ENCODE peak calls at places on chromosomes 3 and 15, in six cellular contexts. B is HCT116, S is K562, C is H1, O is GM12878, K is HepG2. X is an unnamed sample.

GRCh38 chr15:91318976-91319714 is 219.1 kb downstream of the SV2B start:
- DNase-seq in B (no peak), S (no peak), C (no peak), O (no peak), K (no peak), X (no peak)

GRCh38 chr3:80771085-80771484 is 990.4 kb downstream of the GBE1 start:
- DNase-seq in B (no peak), S (peak), C (no peak), O (peak), K (no peak), X (peak)

GRCh38 chr3:156547637-156548036 is 7.3 kb downstream of the SSR3 start:
- DNase-seq in B (no peak), S (no peak), C (no peak), O (no peak), K (no peak), X (no peak)

GRCh38 chr15:39242345-39242744 is 338.5 kb upstream of the THBS1 start:
- DNase-seq in B (no peak), S (no peak), C (no peak), O (no peak), K (no peak), X (no peak)

GRCh38 chr3:48194446-48195071 is 6.3 kb upstream of the CDC25A start:
- DNase-seq in B (peak), S (peak), C (peak), O (peak), K (peak), X (peak)

GRCh38 chr3:111585214-111585613 is 9.9 kb downstream of the ZBED2 start:
- DNase-seq in B (peak), S (no peak), C (no peak), O (no peak), K (peak), X (no peak)

GRCh38 chr15:69729167-69729748 is 276.6 kb downstream of the RPLP1 start:
- DNase-seq in B (peak), S (peak), C (no peak), O (no peak), K (no peak), X (peak)

GRCh38 chr3:57992430-57993213 is 15.6 kb upstream of the FLNB start:
- DNase-seq in B (no peak), S (no peak), C (no peak), O (no peak), K (peak), X (no peak)

GRCh38 chr15:31352911-31353811 is 26.5 kb downstream of the KLF13 start:
- DNase-seq in B (no peak), S (no peak), C (no peak), O (peak), K (no peak), X (peak)

GRCh38 chr15:74134387-74135027 is 4.1 kb downstream of the ISLR2 start:
- DNase-seq in B (no peak), S (no peak), C (no peak), O (no peak), K (no peak), X (no peak)

GRCh38 chr3:188497021-188497420 is 343.1 kb downstream of the LPP start:
- DNase-seq in B (no peak), S (no peak), C (no peak), O (no peak), K (no peak), X (no peak)

GRCh38 chr15:69304176-69304533 is 5.4 kb downstream of the PAQR5 start:
- DNase-seq in B (peak), S (no peak), C (no peak), O (no peak), K (peak), X (no peak)

GRCh38 chr3:143973352-143974021 is 1.9 kb downstream of the DIPK2A start:
- DNase-seq in B (no peak), S (peak), C (no peak), O (no peak), K (peak), X (no peak)

GRCh38 chr15:37206690-37207089 is 106.3 kb upstream of the MEIS2 start:
- DNase-seq in B (no peak), S (no peak), C (no peak), O (no peak), K (peak), X (no peak)

GRCh38 chr15:73800662-73801345 is 47.7 kb upstream of the INSYN1 start:
- DNase-seq in B (no peak), S (peak), C (no peak), O (no peak), K (no peak), X (no peak)

GRCh38 chr3:43363621-43364266 is 77.4 kb downstream of the SNRK start:
- DNase-seq in B (no peak), S (no peak), C (no peak), O (no peak), K (no peak), X (no peak)

GRCh38 chr3:146523536-146523935 is 20.9 kb downstream of the PLSCR1 start:
- DNase-seq in B (no peak), S (no peak), C (no peak), O (no peak), K (no peak), X (no peak)

GRCh38 chr3:61645148-61645547 is 83.8 kb downstream of the PTPRG start:
- DNase-seq in B (no peak), S (no peak), C (no peak), O (no peak), K (peak), X (no peak)

GRCh38 chr15:85759391-85759790 is 35.3 kb downstream of the KLHL25 start:
- DNase-seq in B (no peak), S (no peak), C (no peak), O (no peak), K (no peak), X (peak)

GRCh38 chr3:194687638-194688206 is 2.0 kb downstream of the FAM43A start:
- DNase-seq in B (no peak), S (no peak), C (peak), O (no peak), K (no peak), X (peak)
- TF ChIP-seq SIN3A in B (no peak), S (no peak), C (peak), O (no peak), K (no peak), X (no peak)

GRCh38 chr3:141441381-141442365 is 45.2 kb upstream of the RASA2 start:
- DNase-seq in B (no peak), S (peak), C (no peak), O (peak), K (peak), X (peak)
- TF ChIP-seq RAD21 in B (peak), S (peak), C (peak), O (peak), K (peak), X (peak)

GRCh38 chr3:150376001-150376848 is 31.9 kb upstream of the TSC22D2 start:
- DNase-seq in B (no peak), S (peak), C (no peak), O (no peak), K (peak), X (no peak)
- TF ChIP-seq YY1 in B (no peak), S (no peak), C (no peak), O (no peak), K (no peak), X (no peak)

DNA sequence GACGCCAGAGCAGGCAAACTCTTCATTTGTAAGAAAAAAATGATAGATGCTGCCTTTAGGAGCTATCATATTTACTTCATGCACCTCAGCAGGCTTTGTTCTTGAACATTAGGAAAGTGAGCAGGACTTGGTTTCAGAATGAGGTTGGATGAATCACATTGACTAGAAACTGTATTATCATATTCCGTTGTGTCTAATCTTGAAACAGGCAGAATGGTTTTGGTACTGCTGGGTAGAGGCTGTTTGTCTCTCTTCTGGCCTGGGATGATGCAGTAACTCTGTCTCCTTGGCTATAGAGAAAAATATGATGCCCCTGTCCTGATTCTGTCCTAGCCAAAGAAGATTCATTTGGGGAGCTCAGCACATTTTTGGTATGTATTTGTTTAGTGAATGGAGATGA is 344.2 kb upstream of the GRM7 start:
- DNase-seq in B (no peak), S (no peak), C (no peak), O (no peak), K (no peak), X (no peak)
- TF ChIP-seq SIN3A in B (no peak), S (no peak), C (no peak), O (no peak), K (no peak), X (no peak)

DNA sequence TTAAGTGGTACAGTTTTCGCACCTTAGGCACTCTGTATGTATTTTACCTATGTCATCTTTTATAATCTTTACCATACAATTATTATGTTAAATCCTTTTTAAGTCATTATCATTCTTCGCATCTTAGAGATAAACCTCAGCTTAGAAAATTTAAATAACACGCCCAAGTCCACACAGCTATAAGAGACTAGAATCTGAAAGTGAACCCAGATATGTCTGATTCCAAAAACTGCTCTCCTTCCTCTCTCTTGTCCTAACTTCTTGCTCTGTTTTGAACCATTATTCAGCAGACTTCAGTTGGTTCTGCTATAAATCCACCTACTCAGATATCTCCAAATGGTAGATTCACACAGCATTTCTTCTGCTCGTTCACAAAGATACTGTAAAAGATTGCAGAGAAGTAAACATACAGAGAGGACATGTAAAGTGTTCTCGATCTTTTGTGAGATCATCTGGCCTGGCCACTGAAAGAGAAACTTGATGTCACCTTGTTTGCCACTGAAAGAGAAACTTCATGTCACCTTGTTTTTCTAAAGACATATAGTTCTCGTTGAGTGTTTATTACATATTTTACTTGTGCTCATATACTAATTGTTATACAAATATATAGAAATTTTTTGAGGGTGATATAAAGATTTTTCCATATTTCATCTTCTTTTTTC is 533.2 kb downstream of the GRM7 start:
- DNase-seq in B (no peak), S (no peak), C (no peak), O (no peak), K (no peak), X (no peak)
- TF ChIP-seq RAD21 in B (no peak), S (no peak), C (no peak), O (no peak), K (no peak), X (no peak)

GRCh38 chr15:76903251-76903681 is 1.9 kb downstream of the SCAPER start:
- DNase-seq in B (peak), S (peak), C (no peak), O (peak), K (peak), X (peak)
- TF ChIP-seq YY1 in B (no peak), S (no peak), C (no peak), O (no peak), K (no peak), X (no peak)

GRCh38 chr3:123660900-123661299 is 76.0 kb upstream of the HACD2 start:
- DNase-seq in B (no peak), S (no peak), C (no peak), O (no peak), K (no peak), X (peak)
- TF ChIP-seq SIN3A in B (no peak), S (no peak), C (no peak), O (no peak), K (no peak), X (peak)

GRCh38 chr3:46959169-46959515 is 17.4 kb downstream of the CCDC12 start:
- DNase-seq in B (no peak), S (no peak), C (no peak), O (no peak), K (no peak), X (no peak)
- TF ChIP-seq RAD21 in B (no peak), S (no peak), C (no peak), O (no peak), K (no peak), X (no peak)

DNA sequence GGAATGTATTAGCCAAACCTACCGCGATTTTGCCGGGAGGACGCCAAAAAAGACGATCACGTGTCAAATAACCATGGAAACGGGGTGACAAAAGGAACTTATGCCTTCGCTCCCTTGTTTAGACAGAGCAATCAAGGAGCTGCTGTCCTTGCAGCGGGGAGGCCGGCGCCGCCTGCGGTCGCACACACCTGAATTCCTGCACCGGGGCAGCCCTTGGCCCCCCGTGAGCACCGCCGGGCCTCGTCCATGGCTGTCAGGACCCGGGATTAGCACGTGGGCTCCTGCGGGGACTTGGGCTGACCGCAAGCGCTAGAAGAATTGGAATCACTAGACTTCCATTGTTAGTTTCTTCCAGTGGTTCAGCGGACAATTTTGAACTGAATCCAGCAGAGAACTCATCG is 193.1 kb downstream of the SHQ1 start:
- DNase-seq in B (no peak), S (no peak), C (peak), O (no peak), K (no peak), X (no peak)
- TF ChIP-seq YY1 in B (no peak), S (no peak), C (peak), O (no peak), K (no peak), X (no peak)

DNA sequence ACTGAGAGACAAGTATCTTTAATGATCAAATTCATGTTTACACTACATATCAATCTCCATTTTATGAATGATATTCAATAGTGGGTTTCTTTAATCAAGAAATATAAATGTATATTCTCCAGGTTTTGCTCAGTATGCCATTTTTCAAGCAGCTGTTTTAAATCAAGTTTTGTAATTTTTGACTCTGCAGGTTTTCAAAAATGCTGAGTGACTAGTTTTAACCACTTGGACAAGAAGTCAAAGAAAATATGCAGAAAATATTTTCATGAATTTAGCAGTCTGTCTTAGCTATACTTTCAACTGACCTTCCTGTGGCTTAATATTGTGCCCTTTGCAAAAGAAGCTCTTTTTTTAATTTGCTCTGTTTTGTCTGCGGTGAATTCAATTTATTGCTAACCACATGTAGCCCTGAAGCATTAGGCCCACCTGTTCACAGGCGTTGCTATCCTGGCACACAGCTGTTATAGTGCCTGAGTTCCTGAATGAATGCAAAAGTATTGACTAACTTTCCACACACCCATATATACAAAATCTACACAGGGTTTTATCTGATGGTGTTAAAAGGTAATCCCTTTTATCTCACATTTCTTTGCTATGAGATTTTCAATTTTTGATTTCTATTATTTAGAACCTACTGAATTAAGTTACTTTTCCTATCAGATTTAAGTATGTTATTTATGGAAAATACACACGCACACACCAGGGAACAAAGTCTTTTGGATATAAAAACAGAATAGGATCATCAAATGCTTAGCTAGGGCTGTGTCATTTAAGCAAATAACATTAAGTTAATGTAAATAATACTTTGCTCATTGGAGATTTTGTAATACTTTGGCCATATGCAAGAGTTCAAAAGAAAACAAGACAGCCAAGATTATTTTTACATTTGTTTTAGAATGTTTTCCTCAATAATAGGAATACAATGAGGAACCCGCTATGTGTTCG is 1166.1 kb upstream of the GBE1 start:
- DNase-seq in B (no peak), S (no peak), C (no peak), O (no peak), K (peak), X (no peak)
- TF ChIP-seq SIN3A in B (no peak), S (no peak), C (no peak), O (no peak), K (no peak), X (no peak)